ENCODE peak calls at places on chromosome 3, in four cellular contexts. E, U, T and D are unnamed samples.

GRCh38 chr3:106206613-106207012 is 337.8 kb upstream of the CBLB start:
- DNase-seq in E (no peak), U (no peak), T (no peak), D (no peak)

GRCh38 chr3:195259564-195260285 is 11.2 kb downstream of the XXYLT1 start:
- DNase-seq in T (peak; percentile 92), U (peak; percentile 98), E (peak; percentile 81), D (peak; percentile 78)

GRCh38 chr3:195859061-195859845 is 47.5 kb upstream of the MUC4 start:
- DNase-seq in U (peak; percentile 85), E (peak; percentile 59), T (peak; percentile 50), D (peak; percentile 54)

GRCh38 chr3:44117239-44117638 is 124.4 kb upstream of the TOPAZ1 start:
- DNase-seq in E (no peak), T (no peak), U (no peak), D (no peak)

GRCh38 chr3:164040991-164041390 is 1037.3 kb downstream of the SI start:
- DNase-seq in U (no peak), T (no peak), E (no peak), D (no peak)

GRCh38 chr3:52331906-52332305 is 15.8 kb downstream of the DNAH1 start:
- DNase-seq in E (no peak), T (no peak), U (no peak), D (no peak)

GRCh38 chr3:162719684-162720341 is 1223.2 kb downstream of the OTOL1 start:
- DNase-seq in U (peak; percentile 45), E (no peak), T (peak; percentile 80), D (no peak)

GRCh38 chr3:48429416-48430358 is at the start of gene PLXNB1:
- DNase-seq in T (peak; percentile 51), U (peak; percentile 84), E (peak; percentile 31), D (no peak)

GRCh38 chr3:30042274-30042859 is 564.0 kb upstream of the TGFBR2 start:
- DNase-seq in T (peak; percentile 65), U (peak; percentile 54), E (peak; percentile 31), D (peak; percentile 23)